ENCODE peak calls at places on chromosome 17, in seven cellular contexts. Z is transverse colon, T is cardiac fibroblast, N is lower leg skin, D is HFF-Myc, M is fibroblast of lung, V is tibial artery. S is an unnamed sample.

GRCh38 chr17:8725881-8726280 is 18.8 kb downstream of the CCDC42 start:
- DNase-seq in Z (no peak), T (no peak), N (no peak), D (no peak), M (no peak), V (peak), S (no peak)

GRCh38 chr17:76735006-76735405 is 2.1 kb downstream of the SRSF2 start:
- DNase-seq in Z (no peak), T (peak), N (no peak), D (no peak), M (peak), V (no peak), S (peak)

GRCh38 chr17:35376245-35376644 is 2.8 kb upstream of the SLFN11 start:
- DNase-seq in Z (no peak), T (peak), N (no peak), D (no peak), M (no peak), V (no peak), S (no peak)

GRCh38 chr17:31392856-31393748 is 1.6 kb downstream of the RAB11FIP4 start:
- DNase-seq in Z (no peak), T (no peak), N (peak), D (no peak), M (no peak), V (peak), S (no peak)

GRCh38 chr17:42116705-42117396 is 4.3 kb downstream of the KAT2A start:
- DNase-seq in Z (peak), T (peak), N (peak), D (peak), M (peak), V (peak), S (peak)

GRCh38 chr17:69743091-69743490 is 328.6 kb downstream of the MAP2K6 start:
- DNase-seq in Z (no peak), T (no peak), N (no peak), D (no peak), M (peak), V (no peak), S (no peak)

GRCh38 chr17:67837965-67838364 is 12.7 kb downstream of the BPTF start:
- DNase-seq in Z (no peak), T (no peak), N (no peak), D (no peak), M (no peak), V (no peak), S (no peak)

GRCh38 chr17:70636517-70637133 is 467.3 kb downstream of the KCNJ2 start:
- DNase-seq in Z (no peak), T (peak), N (no peak), D (peak), M (peak), V (no peak), S (peak)

GRCh38 chr17:47806026-47806912 is 15.3 kb downstream of the OSBPL7 start:
- DNase-seq in Z (no peak), T (no peak), N (no peak), D (no peak), M (no peak), V (no peak), S (no peak)

GRCh38 chr17:66920965-66921364 is 43.5 kb upstream of the CACNG4 start:
- DNase-seq in Z (no peak), T (peak), N (no peak), D (no peak), M (no peak), V (no peak), S (peak)

GRCh38 chr17:70074991-70075390 is at the start of gene KCNJ16:
- DNase-seq in Z (peak), T (no peak), N (no peak), D (no peak), M (no peak), V (no peak), S (no peak)

GRCh38 chr17:82517230-82517865 is 2.2 kb upstream of the FOXK2 start:
- DNase-seq in Z (no peak), T (no peak), N (no peak), D (no peak), M (no peak), V (no peak), S (peak)

GRCh38 chr17:21081967-21082366 is 39.2 kb upstream of the USP22 start:
- DNase-seq in Z (no peak), T (no peak), N (no peak), D (no peak), M (no peak), V (no peak), S (peak)

GRCh38 chr17:36705651-36706436 is 104.5 kb downstream of the MRM1 start:
- DNase-seq in Z (peak), T (peak), N (no peak), D (peak), M (peak), V (no peak), S (peak)

GRCh38 chr17:78789663-78790181 is 7.6 kb upstream of the CYTH1 start:
- DNase-seq in Z (peak), T (peak), N (peak), D (no peak), M (peak), V (peak), S (no peak)

GRCh38 chr17:59785091-59785799 is 77.8 kb downstream of the VMP1 start:
- DNase-seq in Z (no peak), T (no peak), N (no peak), D (no peak), M (no peak), V (no peak), S (peak)

GRCh38 chr17:72296456-72296855 is 175.6 kb downstream of the SOX9 start:
- DNase-seq in Z (no peak), T (no peak), N (no peak), D (no peak), M (no peak), V (no peak), S (peak)

GRCh38 chr17:66413564-66414520 is 111.4 kb downstream of the PRKCA start:
- DNase-seq in Z (no peak), T (no peak), N (no peak), D (no peak), M (no peak), V (no peak), S (no peak)

GRCh38 chr17:40862985-40863733 is 3.9 kb downstream of the KRT12 start:
- DNase-seq in Z (no peak), T (peak), N (no peak), D (no peak), M (peak), V (no peak), S (no peak)

GRCh38 chr17:49290690-49291326 is 60.2 kb upstream of the PHOSPHO1 start:
- DNase-seq in Z (no peak), T (peak), N (no peak), D (peak), M (peak), V (no peak), S (peak)

GRCh38 chr17:32104158-32104557 is 38.1 kb upstream of the RHOT1 start:
- DNase-seq in Z (no peak), T (no peak), N (no peak), D (no peak), M (no peak), V (no peak), S (no peak)

GRCh38 chr17:37543527-37544122 is 53.9 kb downstream of the DUSP14 start:
- DNase-seq in Z (no peak), T (no peak), N (no peak), D (no peak), M (no peak), V (no peak), S (no peak)

GRCh38 chr17:42982266-42982665 is 1.9 kb downstream of the RUNDC1 start:
- DNase-seq in Z (no peak), T (no peak), N (no peak), D (no peak), M (no peak), V (no peak), S (no peak)

GRCh38 chr17:50173335-50173941 is 7.6 kb downstream of the SGCA start:
- DNase-seq in Z (no peak), T (peak), N (no peak), D (peak), M (peak), V (peak), S (no peak)

GRCh38 chr17:18021372-18021771 is 17.6 kb downstream of the ATPAF2 start:
- DNase-seq in Z (no peak), T (no peak), N (no peak), D (no peak), M (no peak), V (no peak), S (no peak)

GRCh38 chr17:67575325-67575724 is 142.4 kb upstream of the NOL11 start:
- DNase-seq in Z (peak), T (no peak), N (no peak), D (no peak), M (no peak), V (no peak), S (no peak)

GRCh38 chr17:82808921-82809905 is 30.6 kb downstream of the ZNF750 start:
- DNase-seq in Z (no peak), T (no peak), N (no peak), D (no peak), M (peak), V (no peak), S (no peak)

GRCh38 chr17:35555695-35556094 is 4.9 kb downstream of the SLFN14 start:
- DNase-seq in Z (no peak), T (peak), N (no peak), D (no peak), M (no peak), V (no peak), S (peak)

GRCh38 chr17:17840751-17841591 is 4.2 kb upstream of the SREBF1 start:
- DNase-seq in Z (no peak), T (peak), N (no peak), D (no peak), M (peak), V (peak), S (peak)

GRCh38 chr17:3805581-3805980 is 4.6 kb upstream of the ITGAE start:
- DNase-seq in Z (no peak), T (no peak), N (no peak), D (no peak), M (no peak), V (no peak), S (no peak)

GRCh38 chr17:61878984-61879612 is 15.8 kb upstream of the BRIP1 start:
- DNase-seq in Z (no peak), T (no peak), N (no peak), D (no peak), M (peak), V (no peak), S (no peak)

GRCh38 chr17:17321356-17322025 is 18.3 kb downstream of the NT5M start:
- DNase-seq in Z (no peak), T (no peak), N (no peak), D (no peak), M (no peak), V (peak), S (no peak)

GRCh38 chr17:76962858-76963257 is 94.7 kb downstream of the MGAT5B start:
- DNase-seq in Z (no peak), T (no peak), N (no peak), D (no peak), M (no peak), V (no peak), S (no peak)

GRCh38 chr17:35890774-35891155 is 10.6 kb upstream of the CCL5 start:
- DNase-seq in Z (peak), T (no peak), N (no peak), D (no peak), M (no peak), V (no peak), S (no peak)

GRCh38 chr17:15920758-15921239 is 24.1 kb upstream of the ADORA2B start:
- DNase-seq in Z (peak), T (peak), N (no peak), D (peak), M (peak), V (no peak), S (peak)

GRCh38 chr17:69779378-69780214 is 295.4 kb upstream of the KCNJ16 start:
- DNase-seq in Z (no peak), T (peak), N (no peak), D (no peak), M (no peak), V (no peak), S (peak)

GRCh38 chr17:51770031-51770759 is 388.3 kb downstream of the CA10 start:
- DNase-seq in Z (peak), T (no peak), N (no peak), D (no peak), M (no peak), V (no peak), S (peak)

GRCh38 chr17:6712854-6713129 is 377 bp downstream of the SLC13A5 start:
- DNase-seq in Z (no peak), T (no peak), N (no peak), D (no peak), M (no peak), V (no peak), S (no peak)

GRCh38 chr17:19812407-19812806 is 55.3 kb downstream of the ULK2 start:
- DNase-seq in Z (no peak), T (peak), N (no peak), D (peak), M (no peak), V (no peak), S (no peak)
- TF ChIP-seq CTCF in Z (no peak), T (peak), N (no peak), D (peak), M (peak), V (no peak), S (no peak)

DNA sequence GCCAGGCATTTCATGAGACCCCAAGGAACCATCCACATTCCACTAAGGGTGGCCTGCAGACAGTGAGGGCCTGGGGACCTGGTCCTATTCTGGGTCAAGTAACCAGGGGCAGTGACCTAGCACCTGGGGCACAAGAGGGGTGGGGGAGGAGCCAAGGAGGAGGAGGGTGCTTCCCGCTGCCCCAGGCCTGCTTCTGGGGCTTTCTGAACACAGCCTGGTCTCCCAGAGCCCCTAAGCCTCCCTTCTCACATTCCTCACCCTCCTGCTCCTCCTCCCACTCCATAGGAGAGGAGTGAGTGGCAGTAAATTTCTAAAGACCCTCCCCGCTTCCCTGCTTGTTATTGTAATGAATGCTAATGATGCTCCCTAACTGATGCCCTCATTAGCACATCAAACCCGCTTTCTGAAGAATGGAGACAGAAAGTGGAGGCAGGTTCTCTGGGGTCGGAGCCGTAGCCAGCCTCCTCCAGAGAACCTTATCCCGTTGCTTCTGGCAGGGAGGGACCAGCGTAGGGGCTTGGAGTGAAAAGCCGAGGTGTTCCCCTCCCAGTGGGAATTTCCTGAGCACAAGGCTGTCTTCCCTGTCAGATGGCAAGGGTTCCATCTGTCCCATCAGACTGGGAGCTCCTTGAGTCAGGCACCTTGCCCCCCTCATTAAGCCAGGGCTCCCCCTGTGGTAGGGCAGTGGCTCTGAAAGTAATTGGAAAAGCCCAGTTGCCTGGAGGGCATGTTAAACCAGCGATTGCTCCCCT is 3.7 kb upstream of the SRCIN1 start:
- DNase-seq in Z (no peak), T (no peak), N (no peak), D (no peak), M (no peak), V (no peak), S (no peak)
- TF ChIP-seq CTCF in Z (no peak), T (no peak), N (no peak), D (no peak), M (no peak), V (no peak), S (no peak)

GRCh38 chr17:11980813-11981212 is 16.5 kb downstream of the ZNF18 start:
- DNase-seq in Z (no peak), T (peak), N (no peak), D (no peak), M (no peak), V (no peak), S (peak)
- TF ChIP-seq CTCF in Z (no peak), T (peak), N (no peak), D (peak), M (peak), V (no peak), S (peak)

DNA sequence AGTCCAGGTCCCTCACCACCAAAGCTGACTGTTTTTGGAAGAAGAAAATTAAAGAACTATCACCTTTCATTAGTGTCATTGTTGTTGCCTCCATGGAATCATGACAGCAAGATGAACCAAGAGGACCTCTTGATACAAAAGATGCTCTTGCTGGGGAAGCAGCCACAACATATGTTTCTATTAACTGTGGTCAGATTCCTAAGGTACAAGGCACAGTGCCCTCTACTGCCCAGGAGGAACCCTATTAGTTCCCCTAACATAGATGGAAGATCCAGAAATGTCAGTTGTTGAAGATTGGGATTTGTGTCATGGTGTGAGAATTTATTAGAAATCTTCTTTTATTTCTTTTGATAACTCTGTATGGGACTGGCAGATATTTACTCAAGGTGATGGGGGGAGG is 188.2 kb upstream of the ANKFN1 start:
- DNase-seq in Z (no peak), T (no peak), N (no peak), D (no peak), M (no peak), V (no peak), S (no peak)
- TF ChIP-seq CTCF in Z (no peak), T (no peak), N (no peak), D (no peak), M (no peak), V (no peak), S (no peak)

GRCh38 chr17:74922172-74922571 is 883 bp downstream of the USH1G start:
- DNase-seq in Z (no peak), T (no peak), N (no peak), D (no peak), M (no peak), V (no peak), S (no peak)

GRCh38 chr17:74924250-74924948 is at the start of gene OTOP2:
- DNase-seq in Z (peak), T (no peak), N (no peak), D (no peak), M (no peak), V (peak), S (no peak)

GRCh38 chr17:74923538-74924249 is 379 bp upstream of the OTOP2 start:
- DNase-seq in Z (peak), T (peak), N (peak), D (no peak), M (peak), V (no peak), S (peak)

GRCh38 chr17:74921769-74922168 is 1.3 kb downstream of the USH1G start:
- DNase-seq in Z (no peak), T (no peak), N (no peak), D (no peak), M (no peak), V (no peak), S (no peak)

GRCh38 chr17:74922694-74923537 is at the start of gene USH1G:
- DNase-seq in Z (peak), T (no peak), N (no peak), D (no peak), M (no peak), V (no peak), S (peak)
- TF ChIP-seq CTCF in Z (no peak), T (no peak), N (no peak), D (no peak), M (no peak), V (no peak), S (no peak)

GRCh38 chr17:4969551-4970231 is 2.1 kb upstream of the SPAG7 start:
- DNase-seq in Z (no peak), T (no peak), N (no peak), D (no peak), M (peak), V (no peak), S (peak)
- TF ChIP-seq CTCF in Z (no peak), T (no peak), N (no peak), D (no peak), M (no peak), V (no peak), S (no peak)

DNA sequence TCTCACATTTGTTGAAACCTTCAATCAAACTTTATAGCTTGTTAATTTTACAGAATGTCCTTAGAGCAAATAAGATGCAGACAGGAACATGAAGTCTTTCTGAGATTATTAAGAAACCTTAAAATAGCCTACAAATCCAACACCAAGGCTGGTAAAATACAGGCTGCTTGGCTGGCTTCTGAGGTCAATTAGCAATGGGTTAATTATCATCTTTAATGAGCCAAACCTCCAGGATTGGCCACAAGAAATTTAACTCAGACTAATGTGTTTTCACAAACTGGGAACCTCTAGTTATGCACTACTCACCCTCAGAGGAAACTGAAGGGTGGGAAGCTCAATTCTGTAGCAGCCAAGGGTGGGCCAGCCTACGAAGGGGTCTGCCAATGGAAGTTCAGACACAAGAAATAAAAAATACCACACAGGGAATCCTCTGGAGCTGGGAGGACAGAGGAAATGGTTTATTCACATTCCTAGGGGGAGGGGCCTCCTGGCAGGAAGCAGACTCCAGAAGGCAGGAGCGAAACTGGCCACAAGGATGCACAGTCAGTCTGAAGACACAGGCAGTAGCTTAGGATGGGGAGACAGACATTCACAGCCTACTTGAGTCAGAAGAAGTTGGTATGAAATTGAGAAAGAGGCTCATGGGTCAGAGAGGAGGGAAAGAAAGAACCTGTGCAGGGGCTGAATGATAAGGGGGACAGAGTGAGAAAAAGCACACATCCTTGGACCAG is 36.1 kb downstream of the HIC1 start:
- DNase-seq in Z (peak), T (peak), N (peak), D (peak), M (peak), V (peak), S (peak)
- TF ChIP-seq CTCF in Z (no peak), T (peak), N (no peak), D (peak), M (peak), V (peak), S (no peak)

GRCh38 chr17:80773243-80773991 is 218.2 kb upstream of the CHMP6 start:
- DNase-seq in Z (peak), T (peak), N (no peak), D (no peak), M (peak), V (peak), S (no peak)
- TF ChIP-seq CTCF in Z (peak), T (no peak), N (no peak), D (no peak), M (peak), V (peak), S (no peak)

DNA sequence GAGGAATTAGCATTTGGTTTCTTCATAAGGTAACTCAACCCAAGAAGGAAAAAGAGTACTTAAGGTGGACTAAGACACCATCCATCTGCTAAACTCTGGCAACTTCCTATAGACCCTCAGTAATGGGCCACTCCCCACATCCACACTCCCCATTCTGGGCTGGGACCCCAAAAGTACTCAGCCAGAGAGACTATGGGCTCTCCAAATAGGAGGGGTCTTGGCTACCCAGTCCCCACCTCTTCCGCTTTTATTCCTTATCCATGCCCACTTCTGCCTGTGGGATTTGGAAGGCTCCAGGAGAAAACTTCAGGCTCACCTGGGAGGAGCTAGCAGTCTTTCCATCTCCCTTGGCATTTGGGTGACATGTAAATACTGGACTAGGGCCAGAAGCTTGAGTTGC is 164.5 kb upstream of the CCL2 start:
- DNase-seq in Z (no peak), T (no peak), N (no peak), D (no peak), M (no peak), V (no peak), S (no peak)
- TF ChIP-seq CTCF in Z (no peak), T (no peak), N (no peak), D (no peak), M (no peak), V (no peak), S (no peak)

S was measured in MCF 10A.